ENCODE peak calls at places on chromosomes 16 and 17, in four cellular contexts. One of them, this sample, is unnamed.

GRCh38 chr17:80352216-80352895 is 62.6 kb upstream of the ENDOV start:
- DNase-seq in A549: no peak
- DNase-seq in K562: no peak
- DNase-seq in GM12878: no peak
- DNase-seq in this sample: no peak

GRCh38 chr16:48862087-48862532 is 252.1 kb upstream of the N4BP1 start:
- DNase-seq in K562: peak
- DNase-seq in A549: peak
- DNase-seq in GM12878: no peak
- DNase-seq in this sample: peak

GRCh38 chr16:72120026-72120425 is 26.4 kb downstream of the DHX38 start:
- DNase-seq in K562: no peak
- DNase-seq in A549: no peak
- DNase-seq in GM12878: no peak
- DNase-seq in this sample: no peak

GRCh38 chr17:70375406-70375805 is 206.1 kb downstream of the KCNJ2 start:
- DNase-seq in GM12878: no peak
- DNase-seq in K562: no peak
- DNase-seq in A549: no peak
- DNase-seq in this sample: no peak

GRCh38 chr16:74622005-74622404 is 15.1 kb upstream of the GLG1 start:
- DNase-seq in K562: no peak
- DNase-seq in GM12878: no peak
- DNase-seq in A549: no peak
- DNase-seq in this sample: no peak

GRCh38 chr16:28218109-28218508 is 6.3 kb upstream of the XPO6 start:
- DNase-seq in GM12878: no peak
- DNase-seq in A549: peak
- DNase-seq in K562: no peak
- DNase-seq in this sample: peak

GRCh38 chr17:20097362-20097761 is 88.2 kb downstream of the SPECC1 start:
- DNase-seq in A549: no peak
- DNase-seq in GM12878: no peak
- DNase-seq in K562: no peak
- DNase-seq in this sample: no peak

GRCh38 chr16:73739049-73739769 is 557.4 kb upstream of the PSMD7 start:
- DNase-seq in A549: no peak
- DNase-seq in K562: no peak
- DNase-seq in GM12878: no peak
- DNase-seq in this sample: no peak

GRCh38 chr16:85321856-85322271 is 209.6 kb upstream of the CIBAR2 start:
- DNase-seq in GM12878: no peak
- DNase-seq in A549: no peak
- DNase-seq in K562: peak
- DNase-seq in this sample: peak

GRCh38 chr17:42380935-42381334 is 7.3 kb downstream of the STAT3 start:
- DNase-seq in K562: no peak
- DNase-seq in A549: no peak
- DNase-seq in GM12878: no peak
- DNase-seq in this sample: no peak

GRCh38 chr17:9707917-9708316 is 62.6 kb downstream of the USP43 start:
- DNase-seq in K562: no peak
- DNase-seq in A549: no peak
- DNase-seq in GM12878: no peak
- DNase-seq in this sample: no peak

GRCh38 chr17:82321947-82322466 is 4.6 kb upstream of the CD7 start:
- DNase-seq in GM12878: no peak
- DNase-seq in K562: no peak
- DNase-seq in A549: no peak
- DNase-seq in this sample: no peak

GRCh38 chr17:10123093-10123492 is 75.3 kb downstream of the GAS7 start:
- DNase-seq in K562: no peak
- DNase-seq in A549: no peak
- DNase-seq in GM12878: no peak
- DNase-seq in this sample: no peak

GRCh38 chr17:69710926-69711325 is 296.4 kb downstream of the MAP2K6 start:
- DNase-seq in A549: no peak
- DNase-seq in GM12878: no peak
- DNase-seq in K562: no peak
- DNase-seq in this sample: peak

GRCh38 chr17:75059369-75060345 is 12.6 kb downstream of the KCTD2 start:
- DNase-seq in K562: no peak
- DNase-seq in GM12878: no peak
- DNase-seq in A549: peak
- DNase-seq in this sample: peak

GRCh38 chr17:9028171-9028570 is 6.9 kb downstream of the NTN1 start:
- DNase-seq in GM12878: no peak
- DNase-seq in A549: no peak
- DNase-seq in K562: no peak
- DNase-seq in this sample: no peak

GRCh38 chr16:74745926-74746325 is 28.7 kb downstream of the FA2H start:
- DNase-seq in K562: no peak
- DNase-seq in GM12878: no peak
- DNase-seq in A549: no peak
- DNase-seq in this sample: no peak

GRCh38 chr17:3988297-3989120 is 24.3 kb upstream of the ATP2A3 start:
- DNase-seq in K562: no peak
- DNase-seq in A549: no peak
- DNase-seq in GM12878: no peak
- DNase-seq in this sample: peak

GRCh38 chr16:57801856-57802634 is at the start of gene KIFC3:
- DNase-seq in A549: peak
- DNase-seq in K562: peak
- DNase-seq in GM12878: no peak
- DNase-seq in this sample: peak

GRCh38 chr17:67993998-67994361 is 2.3 kb downstream of the C17orf58 start:
- DNase-seq in A549: no peak
- DNase-seq in K562: no peak
- DNase-seq in GM12878: no peak
- DNase-seq in this sample: peak

GRCh38 chr17:45296003-45296832 is 20.6 kb downstream of the MAP3K14 start:
- DNase-seq in A549: no peak
- DNase-seq in GM12878: no peak
- DNase-seq in K562: no peak
- DNase-seq in this sample: peak

GRCh38 chr17:177762-178161 is 3.7 kb downstream of the DOC2B start:
- DNase-seq in K562: no peak
- DNase-seq in A549: no peak
- DNase-seq in GM12878: no peak
- DNase-seq in this sample: no peak

GRCh38 chr16:55988013-55988412 is 112.8 kb upstream of the CES5A start:
- DNase-seq in A549: no peak
- DNase-seq in GM12878: no peak
- DNase-seq in K562: no peak
- DNase-seq in this sample: no peak

GRCh38 chr16:853306-853705 is 52.8 kb upstream of the GNG13 start:
- DNase-seq in A549: no peak
- DNase-seq in K562: no peak
- DNase-seq in GM12878: no peak
- DNase-seq in this sample: no peak

GRCh38 chr17:40518401-40519088 is 17.1 kb upstream of the TNS4 start:
- DNase-seq in A549: peak
- DNase-seq in GM12878: no peak
- DNase-seq in K562: peak
- DNase-seq in this sample: no peak

GRCh38 chr16:11914759-11915643 is 755 bp downstream of the GSPT1 start:
- DNase-seq in A549: peak
- DNase-seq in GM12878: no peak
- DNase-seq in K562: peak
- DNase-seq in this sample: peak

GRCh38 chr17:48044851-48045250 is 3.3 kb upstream of the NFE2L1 start:
- DNase-seq in K562: no peak
- DNase-seq in A549: no peak
- DNase-seq in GM12878: no peak
- DNase-seq in this sample: no peak

GRCh38 chr17:45170976-45171337 is 9.3 kb downstream of the HEXIM2 start:
- DNase-seq in K562: no peak
- DNase-seq in A549: peak
- DNase-seq in GM12878: no peak
- DNase-seq in this sample: peak

GRCh38 chr16:1013593-1013900 is 32.0 kb downstream of the SOX8 start:
- DNase-seq in K562: no peak
- DNase-seq in A549: no peak
- DNase-seq in GM12878: no peak
- DNase-seq in this sample: no peak

GRCh38 chr16:52068447-52069074 is 478.4 kb downstream of the TOX3 start:
- DNase-seq in A549: peak
- DNase-seq in GM12878: no peak
- DNase-seq in K562: no peak
- DNase-seq in this sample: peak

GRCh38 chr17:17798010-17798556 is 38.7 kb downstream of the SREBF1 start:
- DNase-seq in K562: no peak
- DNase-seq in A549: no peak
- DNase-seq in GM12878: no peak
- DNase-seq in this sample: no peak

GRCh38 chr17:81510798-81511549 is 1.6 kb downstream of the ACTG1 start:
- DNase-seq in A549: peak
- DNase-seq in GM12878: no peak
- DNase-seq in K562: no peak
- DNase-seq in this sample: no peak

GRCh38 chr16:88706288-88706964 is at the start of the genes CTU2 and RNF166:
- DNase-seq in GM12878: peak
- DNase-seq in K562: peak
- DNase-seq in A549: peak
- DNase-seq in this sample: peak

GRCh38 chr16:64116151-64116550 is 1005.7 kb downstream of the CDH11 start:
- DNase-seq in GM12878: no peak
- DNase-seq in A549: no peak
- DNase-seq in K562: no peak
- DNase-seq in this sample: no peak

GRCh38 chr17:30793282-30793977 is 31.1 kb downstream of the CRLF3 start:
- DNase-seq in A549: no peak
- DNase-seq in GM12878: no peak
- DNase-seq in K562: no peak
- DNase-seq in this sample: no peak

GRCh38 chr17:75901727-75902126 is 3.0 kb downstream of the MRPL38 start:
- DNase-seq in GM12878: no peak
- DNase-seq in K562: no peak
- DNase-seq in A549: no peak
- DNase-seq in this sample: no peak

GRCh38 chr17:66975614-66976378 is 11.3 kb downstream of the CACNG4 start:
- DNase-seq in A549: peak
- DNase-seq in GM12878: no peak
- DNase-seq in K562: peak
- DNase-seq in this sample: no peak

DNA sequence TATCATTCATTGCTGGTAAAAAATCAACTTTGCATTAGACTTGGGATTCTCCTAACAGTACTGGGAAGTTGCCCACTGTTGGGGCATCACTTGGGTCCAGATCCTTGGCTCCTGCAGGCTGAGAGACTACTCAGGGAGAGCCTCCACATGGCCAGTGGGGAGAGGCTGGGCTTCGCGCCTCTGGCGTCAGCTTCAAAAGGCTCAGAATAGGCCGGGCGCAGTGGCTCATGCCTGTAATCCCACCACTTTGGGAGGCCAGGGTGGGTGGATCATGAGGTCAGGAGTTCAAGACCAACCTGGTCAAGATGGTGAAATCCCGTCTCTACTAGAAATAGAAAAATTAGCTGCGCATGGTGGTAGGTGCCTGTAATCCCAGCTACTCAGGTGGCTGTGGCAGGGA is 3.4 kb upstream of the CSHL1 start:
- DNase-seq in K562: no peak
- DNase-seq in GM12878: no peak
- DNase-seq in A549: no peak
- DNase-seq in this sample: no peak
- TF ChIP-seq ELK1 in K562: no peak
- TF ChIP-seq ELK1 in GM12878: no peak
- TF ChIP-seq ELK1 in A549: no peak
- TF ChIP-seq ELK1 in this sample: no peak

GRCh38 chr17:50264263-50265113 is 9.8 kb upstream of the TMEM92 start:
- DNase-seq in GM12878: no peak
- DNase-seq in K562: peak
- DNase-seq in A549: no peak
- DNase-seq in this sample: peak
- TF ChIP-seq ELK1 in GM12878: no peak
- TF ChIP-seq ELK1 in K562: no peak
- TF ChIP-seq ELK1 in A549: no peak
- TF ChIP-seq ELK1 in this sample: no peak

DNA sequence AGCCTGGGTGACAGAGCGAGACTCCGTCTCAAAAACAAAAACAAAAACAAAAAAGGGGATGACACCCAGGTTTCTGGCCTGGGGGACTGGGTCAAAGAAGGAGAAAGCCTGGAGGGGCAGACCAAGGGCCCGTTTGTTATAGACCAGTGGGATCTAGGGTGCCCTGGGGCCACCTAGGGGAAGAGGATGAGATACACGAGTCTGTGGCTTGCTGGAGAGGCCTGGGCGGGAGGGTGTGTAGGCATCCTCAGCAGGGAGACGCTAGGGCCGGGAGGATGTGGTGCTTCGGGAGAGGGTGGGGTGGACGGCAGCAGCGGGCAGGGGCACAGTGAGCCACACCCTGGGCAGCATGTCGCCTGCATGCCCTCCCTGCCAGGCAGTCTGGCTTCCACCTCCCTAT is 17.1 kb upstream of the CRK start:
- DNase-seq in K562: no peak
- DNase-seq in A549: no peak
- DNase-seq in GM12878: no peak
- DNase-seq in this sample: no peak
- TF ChIP-seq ELK1 in K562: no peak
- TF ChIP-seq ELK1 in A549: no peak
- TF ChIP-seq ELK1 in GM12878: no peak
- TF ChIP-seq ELK1 in this sample: no peak

GRCh38 chr17:5416886-5417285 is 2.6 kb downstream of the NUP88 start:
- DNase-seq in GM12878: no peak
- DNase-seq in K562: no peak
- DNase-seq in A549: no peak
- DNase-seq in this sample: no peak

GRCh38 chr17:5422505-5422904 is 2.5 kb downstream of the RPAIN start:
- DNase-seq in A549: peak
- DNase-seq in K562: no peak
- DNase-seq in GM12878: no peak
- DNase-seq in this sample: peak

GRCh38 chr17:5419959-5420653 is at the start of gene RPAIN:
- DNase-seq in GM12878: no peak
- DNase-seq in K562: peak
- DNase-seq in A549: peak
- DNase-seq in this sample: peak

GRCh38 chr17:5419356-5419958 is at the start of gene NUP88:
- DNase-seq in A549: peak
- DNase-seq in K562: peak
- DNase-seq in GM12878: peak
- DNase-seq in this sample: peak

DNA sequence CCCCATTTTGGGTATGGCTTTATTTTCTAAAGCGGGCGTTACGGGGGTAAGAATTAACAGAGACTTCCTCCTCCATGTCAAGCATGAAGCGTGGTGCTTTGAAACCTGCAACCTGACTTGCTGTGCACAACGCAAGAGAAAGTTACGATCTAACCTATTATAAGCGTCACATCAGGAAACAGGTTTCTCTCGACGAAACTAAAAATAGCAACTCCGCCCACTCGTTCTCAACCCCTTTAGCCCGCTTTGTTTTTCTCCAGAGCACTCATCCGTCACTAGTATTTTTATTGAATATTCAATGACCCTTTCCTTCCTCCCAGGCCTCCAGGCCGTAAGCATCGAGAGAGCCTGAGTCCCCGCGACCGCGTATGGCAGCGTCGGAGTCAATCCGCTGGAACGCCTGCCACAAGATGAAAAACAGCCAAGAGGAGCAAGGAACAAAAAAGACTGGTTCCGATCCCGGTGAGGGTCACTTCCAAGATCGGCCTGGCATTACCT is 555 bp downstream of the NUP88 start:
- DNase-seq in A549: peak
- DNase-seq in GM12878: peak
- DNase-seq in K562: no peak
- DNase-seq in this sample: peak
- TF ChIP-seq ELK1 in A549: no peak
- TF ChIP-seq ELK1 in GM12878: no peak
- TF ChIP-seq ELK1 in K562: no peak
- TF ChIP-seq ELK1 in this sample: no peak

This sample was measured in IMR-90.